ENCODE peak calls at places on chromosomes 13 and 19, in seven cellular contexts. M is activated T-cell treated with anti-CD3 and anti-CD28 coated beads, Interleukin-2, amount 50 U/mL, for 4 hours; A is GM12892; C is lower lobe of right lung; E is AG04450; R is epithelial cell of prostate; O is KBM-7. H is an unnamed sample.

GRCh38 chr19:16258440-16258903 is 60.8 kb downstream of the AP1M1 start:
- DNase-seq in M (no peak), A (no peak), C (peak), E (no peak), R (no peak), O (peak), H (no peak)

GRCh38 chr19:15934332-15935078 is at the start of gene CYP4F11:
- DNase-seq in M (no peak), A (no peak), C (peak), E (no peak), R (peak), O (peak), H (no peak)

GRCh38 chr13:33692531-33692930 is 125.4 kb upstream of the RFC3 start:
- DNase-seq in M (no peak), A (no peak), C (no peak), E (no peak), R (no peak), O (no peak), H (no peak)

GRCh38 chr13:94313321-94313720 is 166.2 kb downstream of the DCT start:
- DNase-seq in M (no peak), A (no peak), C (no peak), E (no peak), R (no peak), O (no peak), H (no peak)

GRCh38 chr13:32663660-32664059 is 77.4 kb downstream of the PDS5B start:
- DNase-seq in M (no peak), A (no peak), C (no peak), E (no peak), R (no peak), O (no peak), H (no peak)

GRCh38 chr13:79480954-79481684 is at the start of gene NDFIP2:
- DNase-seq in M (peak), A (peak), C (peak), E (peak), R (peak), O (peak), H (peak)

GRCh38 chr13:43087960-43088580 is 64.7 kb downstream of the DNAJC15 start:
- DNase-seq in M (no peak), A (no peak), C (no peak), E (no peak), R (no peak), O (no peak), H (no peak)

GRCh38 chr13:84481958-84482357 is 599.7 kb upstream of the SLITRK1 start:
- DNase-seq in M (no peak), A (no peak), C (no peak), E (peak), R (peak), O (peak), H (no peak)

GRCh38 chr13:26971990-26972888 is 199.4 kb downstream of the USP12 start:
- DNase-seq in M (no peak), A (no peak), C (peak), E (no peak), R (no peak), O (peak), H (no peak)

GRCh38 chr13:41544824-41545707 is 87.7 kb downstream of the RGCC start:
- DNase-seq in M (no peak), A (no peak), C (no peak), E (no peak), R (peak), O (no peak), H (no peak)

GRCh38 chr13:113192902-113193301 is 15.6 kb downstream of the PCID2 start:
- DNase-seq in M (no peak), A (no peak), C (no peak), E (no peak), R (no peak), O (no peak), H (no peak)

GRCh38 chr13:99395436-99395835 is 88.2 kb upstream of the GPR183 start:
- DNase-seq in M (no peak), A (no peak), C (no peak), E (no peak), R (no peak), O (no peak), H (no peak)

GRCh38 chr19:35963514-35963913 is 27.3 kb downstream of the LRFN3 start:
- DNase-seq in M (no peak), A (no peak), C (no peak), E (peak), R (no peak), O (peak), H (peak)

H was measured in retinal pigment epithelial cell.